ENCODE peak calls at places on chromosomes 5 and 9, in four cellular contexts. B is ovary, Z is tibial nerve, D is Peyer's patch. T is an unnamed sample. For H3K4me1, the result is how much of the 10 kb centered on the place peaks cover.

GRCh38 chr5:63613430-63613829 is 348.8 kb downstream of the HTR1A start:
- DNase-seq in Z (no peak), B (no peak), D (no peak), T (no peak)

GRCh38 chr5:172795401-172795977 is 24.5 kb upstream of the DUSP1 start:
- DNase-seq in Z (peak), D (peak), B (peak), T (peak)

GRCh38 chr5:21154526-21154925 is 1166.5 kb upstream of the CDH18 start:
- DNase-seq in B (no peak), Z (no peak), D (no peak), T (no peak)

GRCh38 chr5:53481887-53482716 is 1.7 kb downstream of the FST start:
- DNase-seq in B (peak), D (peak), Z (peak), T (peak)

GRCh38 chr5:141732417-141732816 is 50.4 kb upstream of the ARAP3 start:
- DNase-seq in Z (no peak), B (no peak), D (no peak), T (no peak)

GRCh38 chr5:99949361-99949760 is 585.8 kb upstream of the FAM174A start:
- DNase-seq in D (no peak), B (no peak), Z (no peak), T (no peak)

GRCh38 chr5:14983666-14984441 is 112.3 kb upstream of the ANKH start:
- DNase-seq in B (no peak), Z (no peak), D (no peak), T (no peak)

GRCh38 chr5:75848077-75848476 is 130.8 kb upstream of the POC5 start:
- DNase-seq in D (no peak), Z (no peak), B (no peak), T (no peak)

GRCh38 chr9:4530375-4530774 is 40.1 kb downstream of the SLC1A1 start:
- DNase-seq in Z (no peak), D (no peak), B (no peak), T (no peak)

GRCh38 chr9:127555830-127556820 is 56.0 kb upstream of the STXBP1 start:
- DNase-seq in D (peak), B (peak), Z (peak), T (peak)

GRCh38 chr5:97162045-97162444 is 19.6 kb upstream of the LIX1 start:
- DNase-seq in D (peak), Z (peak), B (no peak), T (no peak)

GRCh38 chr9:18611946-18612345 is 138.0 kb downstream of the ADAMTSL1 start:
- DNase-seq in B (no peak), D (no peak), Z (no peak), T (no peak)

GRCh38 chr9:64773491-64773931 is 511.5 kb downstream of the FOXD4L5 start:
- DNase-seq in Z (no peak), B (no peak), D (peak), T (peak)

GRCh38 chr5:76363385-76364261 is 39.5 kb upstream of the IQGAP2 start:
- DNase-seq in B (no peak), Z (peak), D (no peak), T (no peak)

GRCh38 chr9:96126321-96126881 is 175.6 kb downstream of the HSD17B3 start:
- DNase-seq in D (no peak), B (no peak), Z (no peak), T (no peak)

GRCh38 chr5:56815657-56816545 is 552 bp downstream of the MAP3K1 start:
- DNase-seq in Z (no peak), D (peak), B (peak), T (peak)

GRCh38 chr5:119435436-119436132 is 16.7 kb upstream of the HSD17B4 start:
- DNase-seq in D (peak), B (no peak), Z (peak), T (no peak)

GRCh38 chr9:27505744-27506161 is 18.3 kb upstream of the IFNK start:
- DNase-seq in Z (no peak), D (no peak), B (no peak), T (no peak)

GRCh38 chr5:1652873-1653707 is 129.3 kb upstream of the LPCAT1 start:
- DNase-seq in B (no peak), Z (no peak), D (peak), T (no peak)

GRCh38 chr5:72153551-72153950 is 46.3 kb downstream of the MAP1B start:
- DNase-seq in D (no peak), B (no peak), Z (no peak), T (no peak)
- H3K4me1 ChIP-seq in D (under half), B (under half), Z (under half), T (under half)

GRCh38 chr9:136957461-136957860 is 5.4 kb downstream of the LCN12 start:
- DNase-seq in D (no peak), B (no peak), Z (no peak), T (no peak)

GRCh38 chr9:136956604-136957003 is 4.5 kb downstream of the LCN12 start:
- DNase-seq in B (no peak), Z (no peak), D (no peak), T (no peak)

GRCh38 chr9:136958473-136958872 is 6.4 kb downstream of the LCN12 start:
- DNase-seq in D (no peak), Z (no peak), B (no peak), T (no peak)

GRCh38 chr9:136958898-136959850 is 7.1 kb downstream of the LCN12 start:
- DNase-seq in B (no peak), D (no peak), Z (no peak), T (no peak)

GRCh38 chr9:136957901-136958300 is 5.8 kb downstream of the LCN12 start:
- DNase-seq in B (no peak), Z (no peak), D (no peak), T (no peak)
- TF ChIP-seq POLR2A in B (no peak), Z (no peak), D (no peak), T (no peak)

GRCh38 chr9:15552641-15553527 is at the start of gene CCDC171:
- DNase-seq in B (peak), Z (peak), D (peak), T (peak)
- TF ChIP-seq CTCF in B (no peak), Z (no peak), D (no peak), T (no peak)

DNA sequence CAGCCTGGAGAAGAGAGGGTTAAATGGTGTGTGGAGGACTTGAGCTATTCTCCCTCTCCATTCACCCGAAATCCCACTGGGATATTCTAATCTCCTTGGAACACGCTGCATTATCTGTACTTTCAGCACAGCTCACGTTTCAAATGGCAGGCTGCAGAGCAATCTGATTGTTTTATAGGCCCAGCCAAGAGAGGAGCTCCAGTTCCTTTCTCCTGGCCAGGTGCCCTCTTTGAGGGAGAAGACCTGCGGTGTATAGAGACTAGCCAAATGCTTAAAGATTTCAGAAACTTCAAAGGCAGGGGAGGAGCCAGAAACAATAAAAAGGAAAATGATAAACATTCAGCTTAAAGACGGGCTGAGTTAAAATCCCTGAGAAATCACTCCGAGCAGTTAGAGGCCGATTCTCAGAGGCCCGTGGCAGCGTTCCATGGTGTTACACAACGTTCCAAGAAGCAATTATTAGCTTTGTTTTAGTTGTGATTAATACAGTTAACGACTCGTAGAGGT is 564.0 kb upstream of the KLF4 start:
- DNase-seq in D (no peak), B (peak), Z (peak), T (peak)
- H3K4me1 ChIP-seq in D (under half), B (under half), Z (under half), T (half or more)

DNA sequence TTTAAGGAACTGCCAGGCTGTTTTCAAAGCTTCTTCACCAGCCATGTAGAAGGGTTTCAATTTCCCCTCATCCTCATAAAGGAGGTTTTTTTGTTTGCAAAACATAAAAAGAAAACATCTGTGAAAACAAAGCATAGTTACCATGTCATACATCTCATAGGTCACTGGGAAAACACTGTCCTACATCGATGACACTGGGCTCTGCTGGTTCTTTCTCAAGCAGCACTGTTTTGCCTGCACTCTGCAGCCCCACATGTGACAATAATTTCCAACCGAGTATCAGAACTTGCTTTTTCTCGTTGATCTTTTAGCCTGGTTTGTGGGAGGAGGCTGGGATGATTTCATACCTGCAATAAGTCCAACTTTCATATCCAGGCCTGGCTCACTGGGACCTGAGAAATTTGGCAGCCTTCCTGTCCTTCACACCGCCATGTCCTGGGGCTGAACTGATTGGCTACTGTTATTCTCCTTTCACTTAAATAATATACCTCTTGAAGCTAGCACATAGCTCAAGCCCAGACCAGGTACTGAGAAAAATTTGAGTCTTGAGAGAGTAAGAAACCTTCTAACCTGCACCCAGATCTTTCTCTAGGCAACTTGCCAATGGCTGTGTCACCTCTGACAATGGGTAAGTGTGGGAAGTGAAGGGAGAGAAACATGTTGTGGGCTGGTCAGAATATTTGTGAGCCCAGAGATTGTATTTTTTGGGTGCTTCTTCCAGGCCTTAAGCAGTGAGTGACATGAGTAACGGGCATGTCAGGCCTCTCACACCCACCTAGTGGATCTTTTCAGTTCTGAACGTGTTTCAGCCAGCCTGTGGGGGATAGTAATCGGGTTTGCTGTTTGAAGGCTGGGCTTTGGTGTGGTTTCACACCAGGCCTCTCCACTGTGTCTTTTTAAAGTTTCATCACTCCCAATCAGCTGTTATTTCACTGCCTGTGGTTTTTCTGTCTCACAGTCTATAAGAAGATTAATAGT is 502.8 kb downstream of the NTRK2 start:
- DNase-seq in B (no peak), Z (peak), D (no peak), T (no peak)
- TF ChIP-seq POLR2A in B (no peak), Z (no peak), D (no peak), T (no peak)

DNA sequence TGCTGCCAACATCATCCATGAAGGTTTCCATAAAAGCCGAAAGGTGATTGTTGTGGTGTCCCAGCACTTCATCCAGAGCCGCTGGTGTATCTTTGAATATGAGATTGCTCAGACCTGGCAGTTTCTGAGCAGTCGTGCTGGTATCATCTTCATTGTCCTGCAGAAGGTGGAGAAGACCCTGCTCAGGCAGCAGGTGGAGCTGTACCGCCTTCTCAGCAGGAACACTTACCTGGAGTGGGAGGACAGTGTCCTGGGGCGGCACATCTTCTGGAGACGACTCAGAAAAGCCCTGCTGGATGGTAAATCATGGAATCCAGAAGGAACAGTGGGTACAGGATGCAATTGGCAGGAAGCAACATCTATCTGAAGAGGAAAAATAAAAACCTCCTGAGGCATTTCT is 10.1 kb downstream of the TLR4 start:
- DNase-seq in D (no peak), B (no peak), Z (no peak), T (no peak)
- TF ChIP-seq CTCF in D (peak), B (no peak), Z (no peak), T (no peak)

DNA sequence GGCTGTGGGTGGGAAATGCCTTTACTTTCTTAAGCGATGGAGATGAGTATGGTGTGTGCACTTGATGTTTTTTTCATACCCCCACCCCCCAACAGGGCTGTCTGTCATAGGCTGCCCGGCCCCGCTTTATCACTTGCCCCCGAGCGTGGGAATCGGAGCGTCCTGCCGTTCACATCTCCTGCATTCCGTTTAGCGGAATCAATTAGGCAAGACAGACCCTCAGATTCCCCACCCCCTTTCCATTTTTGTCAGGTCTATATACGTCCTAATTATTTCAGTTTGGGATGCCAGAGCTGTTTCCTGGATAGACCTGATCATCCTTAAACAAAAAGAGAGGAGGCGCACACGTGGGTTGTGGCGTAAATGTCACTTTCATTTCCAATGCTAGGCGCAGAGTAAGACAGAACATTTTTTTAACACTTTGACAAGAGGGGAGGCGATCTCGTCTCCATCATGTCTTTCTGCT is 217.2 kb downstream of the MEF2C start:
- DNase-seq in Z (no peak), B (no peak), D (no peak), T (no peak)
- H3K4me1 ChIP-seq in Z (under half), B (under half), D (under half), T (under half)

GRCh38 chr9:124312290-124313265 is 54.8 kb downstream of the NEK6 start:
- DNase-seq in B (no peak), D (no peak), Z (no peak), T (no peak)
- TF ChIP-seq POLR2A in B (no peak), D (no peak), Z (no peak), T (no peak)

GRCh38 chr9:137277329-137278041 is at the start of gene TOR4A:
- DNase-seq in D (peak), B (peak), Z (peak), T (peak)
- TF ChIP-seq CTCF in D (peak), B (no peak), Z (no peak), T (no peak)

DNA sequence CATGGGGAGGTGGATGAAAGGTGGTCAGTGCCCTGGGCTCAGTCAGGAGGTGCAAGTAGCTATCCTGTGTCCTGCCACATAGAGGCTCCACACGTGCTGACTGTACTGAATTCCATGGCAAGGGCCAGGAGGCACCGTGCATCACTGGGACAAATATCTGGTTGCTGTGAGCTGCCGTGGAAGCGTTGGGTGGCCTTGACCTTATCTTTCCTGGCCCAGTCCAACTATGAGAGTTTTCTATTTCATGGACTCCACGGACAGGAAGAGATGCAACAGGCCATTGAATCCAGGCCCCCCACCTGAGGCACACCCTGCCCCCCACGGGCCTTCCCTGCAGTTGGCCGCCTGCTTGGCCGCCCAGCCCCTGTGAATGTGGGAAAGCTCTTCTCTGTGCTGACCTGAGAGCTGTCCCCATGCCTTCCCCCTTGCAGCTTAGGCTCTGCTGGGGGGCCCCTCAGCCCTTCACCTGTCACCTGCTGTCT is 1.7 kb downstream of the GRHPR start:
- DNase-seq in D (no peak), B (peak), Z (no peak), T (no peak)
- H3K4me1 ChIP-seq in D (under half), B (under half), Z (under half), T (under half)

T was measured in suprapubic skin.